ENCODE peak calls at places on chromosomes 3 and 15, in six cellular contexts. U, T, M, H, P and W are unnamed samples.

GRCh38 chr3:3107858-3108257 is 2.3 kb downstream of the IL5RA start:
- DNase-seq in T (no peak), U (no peak), P (no peak), H (no peak), M (no peak), W (no peak)

GRCh38 chr3:61530355-61530754 is 31.0 kb upstream of the PTPRG start:
- DNase-seq in P (no peak), T (peak; percentile 28), U (peak; percentile 36), M (peak; percentile 51), H (peak; percentile 9), W (peak; percentile 36)

GRCh38 chr15:83289160-83289559 is 4.7 kb upstream of the BNC1 start:
- DNase-seq in M (no peak), P (no peak), U (no peak), T (peak; percentile 61), H (no peak), W (no peak)

GRCh38 chr3:148464246-148464645 is 233.5 kb upstream of the AGTR1 start:
- DNase-seq in T (peak; percentile 50), P (no peak), H (no peak), M (no peak), U (no peak), W (peak; percentile 82)

GRCh38 chr3:69420781-69421520 is 35.1 kb upstream of the FRMD4B start:
- DNase-seq in H (no peak), M (no peak), P (no peak), T (no peak), U (no peak), W (no peak)

GRCh38 chr15:62866366-62866765 is 176.2 kb upstream of the TPM1 start:
- DNase-seq in M (no peak), U (no peak), P (peak; percentile 33), T (no peak), H (no peak), W (no peak)

GRCh38 chr3:156750874-156751245 is 75.3 kb upstream of the LEKR1 start:
- DNase-seq in T (peak; percentile 60), P (no peak), U (no peak), M (no peak), H (no peak), W (no peak)

GRCh38 chr3:75983609-75984290 is 198.4 kb upstream of the ZNF717 start:
- DNase-seq in P (no peak), M (no peak), T (peak; percentile 0), U (no peak), H (peak; percentile 1), W (no peak)

GRCh38 chr3:48240000-48240710 is 749 bp upstream of the ZNF589 start:
- DNase-seq in P (peak; percentile 71), T (no peak), M (peak; percentile 55), H (no peak), U (peak; percentile 83), W (no peak)

GRCh38 chr3:159855599-159856495 is 132.8 kb upstream of the IL12A start:
- DNase-seq in T (no peak), P (no peak), H (peak; percentile 41), M (no peak), U (no peak), W (no peak)

GRCh38 chr15:45594835-45595530 is 7.8 kb downstream of the BLOC1S6 start:
- DNase-seq in P (no peak), M (no peak), U (no peak), T (no peak), H (no peak), W (no peak)

GRCh38 chr3:51436998-51437639 is 46.0 kb downstream of the RBM15B start:
- DNase-seq in U (no peak), T (no peak), H (no peak), P (no peak), M (no peak), W (no peak)

GRCh38 chr3:114057011-114057347 is 442 bp downstream of the QTRT2 start:
- DNase-seq in H (no peak), M (no peak), P (no peak), U (no peak), T (no peak), W (no peak)

GRCh38 chr3:37243811-37244748 is 69.7 kb upstream of the LRRFIP2 start:
- DNase-seq in U (peak; percentile 72), M (peak; percentile 46), P (peak; percentile 66), T (peak; percentile 81), H (peak; percentile 88), W (peak; percentile 99)

GRCh38 chr3:113498221-113499005 is 16.5 kb downstream of the SPICE1 start:
- DNase-seq in M (no peak), P (no peak), H (peak; percentile 67), U (no peak), T (peak; percentile 87), W (no peak)

GRCh38 chr3:72636947-72637647 is 211.1 kb downstream of the SHQ1 start:
- DNase-seq in M (no peak), T (no peak), H (no peak), U (no peak), P (no peak), W (no peak)

GRCh38 chr3:134864644-134865043 is 69.6 kb downstream of the EPHB1 start:
- DNase-seq in T (no peak), U (no peak), M (no peak), P (no peak), H (no peak), W (no peak)

GRCh38 chr3:32239638-32240550 is 1.4 kb downstream of the CMTM8 start:
- DNase-seq in U (peak; percentile 63), H (peak; percentile 21), M (peak; percentile 14), P (peak; percentile 51), T (no peak), W (peak; percentile 57)

GRCh38 chr3:160027541-160028195 is 39.0 kb downstream of the IL12A start:
- DNase-seq in P (no peak), M (no peak), T (peak; percentile 88), U (no peak), H (peak; percentile 80), W (no peak)

GRCh38 chr3:71395927-71396695 is 187.4 kb downstream of the FOXP1 start:
- DNase-seq in H (peak; percentile 57), P (no peak), M (no peak), T (peak; percentile 68), U (no peak), W (no peak)

GRCh38 chr3:132008841-132009638 is 25.8 kb downstream of the CPNE4 start:
- DNase-seq in T (no peak), U (no peak), M (no peak), H (no peak), P (no peak), W (no peak)

GRCh38 chr15:81280696-81281095 is 43.2 kb downstream of the STARD5 start:
- DNase-seq in P (no peak), M (no peak), U (peak; percentile 5), H (no peak), T (no peak), W (no peak)

GRCh38 chr3:42855219-42855546 is 20.5 kb downstream of the CYP8B1 start:
- DNase-seq in U (no peak), T (no peak), H (no peak), P (no peak), M (no peak), W (no peak)

GRCh38 chr15:45645026-45645980 is 10.5 kb downstream of the SQOR start:
- DNase-seq in T (peak; percentile 86), H (peak; percentile 62), U (no peak), M (no peak), P (no peak), W (no peak)

DNA sequence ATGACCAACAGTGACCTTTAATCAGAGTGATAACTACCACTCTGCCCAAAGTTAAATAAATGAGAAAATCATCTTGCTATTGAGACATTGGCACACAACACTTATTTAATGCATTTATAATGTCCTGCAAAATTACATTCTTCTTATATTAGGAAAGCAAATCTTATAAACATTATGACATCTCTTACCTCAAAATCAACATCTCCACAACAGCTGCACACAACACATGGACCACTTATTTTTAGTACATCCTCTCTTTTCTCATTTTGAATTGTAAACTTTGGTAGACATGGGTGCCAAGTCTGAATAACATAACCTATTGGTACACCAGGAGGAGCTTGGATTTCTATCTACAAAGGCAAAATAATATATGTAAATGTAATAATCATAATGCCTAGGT is 23.1 kb downstream of the PLSCR1 start:
- DNase-seq in P (no peak), U (no peak), T (peak; percentile 71), M (no peak), H (no peak), W (no peak)
- H3K18ac ChIP-seq in P (no peak overlapping the region), U (no peak overlapping the region), T (no peak overlapping the region), M (no peak overlapping the region), H (no peak overlapping the region), W (no peak overlapping the region)

DNA sequence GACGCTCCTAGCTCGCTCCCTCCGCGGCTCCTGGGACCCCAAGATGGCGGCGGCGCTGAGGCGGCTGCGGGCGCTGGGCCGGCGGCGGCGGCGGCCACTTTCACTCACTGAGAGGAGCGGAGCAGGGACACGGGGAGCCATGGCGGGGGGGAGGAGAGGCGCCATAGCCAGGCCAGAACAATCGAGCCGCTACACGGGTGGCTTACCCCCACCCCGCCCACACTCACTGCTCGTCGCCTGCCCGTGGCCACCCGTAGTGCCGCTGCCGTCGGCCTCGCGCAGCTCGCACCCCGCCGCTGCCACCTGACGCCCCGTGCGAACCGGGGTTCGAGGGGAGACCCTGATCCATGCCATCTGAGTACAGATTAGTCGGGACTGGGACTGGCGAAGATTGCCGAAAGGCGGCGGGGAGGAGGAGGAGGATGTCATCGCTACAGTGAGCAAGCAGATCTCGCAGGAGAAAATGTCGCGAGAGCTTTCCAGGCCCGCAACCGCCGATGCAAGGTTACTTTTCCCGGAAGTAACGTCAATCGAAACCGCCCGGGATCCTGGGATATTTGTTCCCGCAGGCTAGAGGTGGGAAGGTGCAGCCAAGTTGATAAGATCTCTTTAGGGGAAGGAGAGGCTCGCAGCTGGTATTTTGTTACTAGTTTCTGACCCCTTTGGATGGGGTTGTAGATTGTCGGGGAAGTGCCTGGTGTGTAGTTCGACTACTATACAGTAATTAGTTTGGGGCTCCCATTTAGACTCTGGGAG is at the start of gene INO80:
- DNase-seq in P (peak; percentile 97), H (peak; percentile 99), U (peak; percentile 98), M (peak; percentile 97), T (peak; percentile 99), W (peak; percentile 100)
- H4K8ac ChIP-seq in P (peak within 1 kb of the TSS; percentile 99), H (peak within 1 kb of the TSS; percentile 100), U (peak within 1 kb of the TSS; percentile 7), M (peak within 1 kb of the TSS; percentile 72), T (peak within 1 kb of the TSS; percentile 98), W (peak within 1 kb of the TSS; percentile 100)

GRCh38 chr15:72397780-72398179 is 325 bp upstream of the TMEM202 start:
- DNase-seq in U (no peak), H (no peak), T (no peak), M (no peak), P (no peak), W (no peak)
- H3K14ac ChIP-seq in U (no peak overlapping the region), H (no peak overlapping the region), T (no peak overlapping the region), M (no peak overlapping the region), P (no peak overlapping the region), W (no peak overlapping the region)

DNA sequence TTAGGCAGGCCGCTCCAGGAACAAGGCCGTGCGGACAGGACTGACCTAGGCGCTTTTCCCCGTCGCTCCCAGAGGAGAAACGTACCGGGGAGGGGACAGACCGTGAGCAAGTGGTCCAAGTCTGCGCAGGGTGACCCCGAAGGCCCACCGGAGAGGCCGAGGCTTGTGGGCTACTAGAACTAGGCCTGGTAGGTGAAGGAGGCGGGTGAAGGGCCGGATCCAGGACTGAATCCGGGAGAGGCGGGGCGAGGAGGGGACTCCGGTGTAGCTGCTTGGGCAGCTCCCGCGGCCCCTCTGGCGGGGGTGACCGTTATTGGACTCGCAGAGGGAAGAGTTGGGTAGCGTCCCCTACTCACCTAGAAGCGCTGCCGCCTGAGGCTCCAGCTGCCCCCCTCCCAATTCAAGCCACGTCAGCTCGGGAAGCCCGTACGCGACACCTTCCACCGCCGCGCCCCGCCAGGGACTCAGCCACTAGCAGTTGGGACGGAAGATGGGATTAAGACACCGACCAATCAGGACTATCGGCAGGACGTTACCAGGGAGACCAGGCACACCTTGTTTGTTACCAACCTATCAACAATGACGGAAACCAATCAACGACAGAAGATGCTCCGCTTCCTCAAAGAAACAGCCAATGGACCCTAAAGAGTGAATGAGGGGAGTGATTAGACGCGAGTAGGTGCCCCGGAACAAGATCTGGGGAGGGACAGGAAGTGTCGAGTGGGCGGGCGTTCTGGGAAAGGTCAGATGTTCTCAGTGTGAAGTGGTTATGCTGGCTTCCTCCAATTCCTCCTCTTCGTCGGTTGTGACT is at the start of gene GOLGB1:
- DNase-seq in T (peak; percentile 100), U (peak; percentile 98), M (peak; percentile 98), P (peak; percentile 92), H (peak; percentile 100), W (peak; percentile 99)
- H3K18ac ChIP-seq in T (peak within 1 kb of the TSS; percentile 8), U (peak within 1 kb of the TSS; percentile 99), M (peak within 1 kb of the TSS; percentile 94), P (peak within 1 kb of the TSS; percentile 73), H (peak within 1 kb of the TSS; percentile 95), W (peak within 1 kb of the TSS; percentile 83)